ENCODE peak calls at places on chromosomes 11 and 22, in six cellular contexts. J is A549, H is IMR-90, E is psoas muscle, I is dorsolateral prefrontal cortex, U is cardiac muscle cell. Y is an unnamed sample.

GRCh38 chr22:40746428-40747220 is 67.3 kb downstream of the MCHR1 start:
- DNase-seq in J (no peak), H (peak), E (no peak), I (no peak), U (no peak), Y (no peak)

GRCh38 chr11:2298795-2299747 is 2.6 kb downstream of the C11orf21 start:
- DNase-seq in J (peak), H (no peak), E (peak), I (no peak), U (peak), Y (no peak)

GRCh38 chr22:50247748-50248147 is 2.9 kb upstream of the TUBGCP6 start:
- DNase-seq in J (peak), H (peak), E (peak), I (no peak), U (no peak), Y (no peak)

GRCh38 chr11:126410649-126411048 is 55.2 kb downstream of the ST3GAL4 start:
- DNase-seq in J (no peak), H (peak), E (peak), I (no peak), U (no peak), Y (no peak)

GRCh38 chr22:32795214-32795596 is 6.3 kb upstream of the TIMP3 start:
- DNase-seq in J (no peak), H (no peak), E (no peak), I (no peak), U (no peak), Y (no peak)

GRCh38 chr11:107849791-107850190 is 8.8 kb downstream of the SLC35F2 start:
- DNase-seq in J (no peak), H (no peak), E (no peak), I (no peak), U (no peak), Y (no peak)

GRCh38 chr11:113874096-113874919 is 1.1 kb downstream of the USP28 start:
- DNase-seq in J (no peak), H (peak), E (no peak), I (no peak), U (peak), Y (no peak)

GRCh38 chr11:12876988-12877387 is 132.1 kb upstream of the RASSF10 start:
- DNase-seq in J (no peak), H (no peak), E (no peak), I (no peak), U (no peak), Y (no peak)

GRCh38 chr22:31247726-31248125 is 35.6 kb downstream of the LIMK2 start:
- DNase-seq in J (no peak), H (no peak), E (no peak), I (no peak), U (no peak), Y (no peak)

DNA sequence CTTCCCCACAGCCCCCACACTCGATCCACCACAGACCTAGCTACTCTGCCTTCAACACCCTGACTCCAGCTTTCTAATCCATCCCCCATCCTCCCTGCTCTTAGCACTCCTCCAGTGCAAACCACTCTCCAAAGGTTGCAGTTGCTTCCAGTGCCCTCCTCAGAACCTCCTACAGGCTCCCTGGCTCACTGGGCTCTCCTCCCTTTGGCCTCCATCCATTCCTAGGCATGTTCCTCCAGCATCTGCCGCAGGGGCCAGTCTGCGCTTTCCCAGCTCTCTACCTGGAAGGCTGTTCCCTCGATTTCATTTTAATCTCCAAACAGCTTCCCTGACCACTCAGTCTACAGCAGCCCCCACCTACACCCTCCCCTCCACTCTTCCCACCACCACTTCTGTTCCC is 133.8 kb downstream of the SPATA19 start:
- DNase-seq in J (no peak), H (no peak), E (no peak), I (no peak), U (no peak), Y (no peak)
- TF ChIP-seq CTCF in J (no peak), H (no peak), E (no peak), I (no peak), U (no peak), Y (no peak)

GRCh38 chr22:46627806-46628482 is 7.8 kb downstream of the GRAMD4 start:
- DNase-seq in J (no peak), H (no peak), E (peak), I (no peak), U (no peak), Y (no peak)

GRCh38 chr22:46625843-46626349 is 5.7 kb downstream of the GRAMD4 start:
- DNase-seq in J (no peak), H (no peak), E (no peak), I (no peak), U (no peak), Y (no peak)

GRCh38 chr22:46628756-46629155 is 8.6 kb downstream of the GRAMD4 start:
- DNase-seq in J (no peak), H (no peak), E (peak), I (no peak), U (no peak), Y (no peak)

GRCh38 chr22:46626356-46626755 is 6.2 kb downstream of the GRAMD4 start:
- DNase-seq in J (no peak), H (no peak), E (no peak), I (no peak), U (no peak), Y (no peak)

DNA sequence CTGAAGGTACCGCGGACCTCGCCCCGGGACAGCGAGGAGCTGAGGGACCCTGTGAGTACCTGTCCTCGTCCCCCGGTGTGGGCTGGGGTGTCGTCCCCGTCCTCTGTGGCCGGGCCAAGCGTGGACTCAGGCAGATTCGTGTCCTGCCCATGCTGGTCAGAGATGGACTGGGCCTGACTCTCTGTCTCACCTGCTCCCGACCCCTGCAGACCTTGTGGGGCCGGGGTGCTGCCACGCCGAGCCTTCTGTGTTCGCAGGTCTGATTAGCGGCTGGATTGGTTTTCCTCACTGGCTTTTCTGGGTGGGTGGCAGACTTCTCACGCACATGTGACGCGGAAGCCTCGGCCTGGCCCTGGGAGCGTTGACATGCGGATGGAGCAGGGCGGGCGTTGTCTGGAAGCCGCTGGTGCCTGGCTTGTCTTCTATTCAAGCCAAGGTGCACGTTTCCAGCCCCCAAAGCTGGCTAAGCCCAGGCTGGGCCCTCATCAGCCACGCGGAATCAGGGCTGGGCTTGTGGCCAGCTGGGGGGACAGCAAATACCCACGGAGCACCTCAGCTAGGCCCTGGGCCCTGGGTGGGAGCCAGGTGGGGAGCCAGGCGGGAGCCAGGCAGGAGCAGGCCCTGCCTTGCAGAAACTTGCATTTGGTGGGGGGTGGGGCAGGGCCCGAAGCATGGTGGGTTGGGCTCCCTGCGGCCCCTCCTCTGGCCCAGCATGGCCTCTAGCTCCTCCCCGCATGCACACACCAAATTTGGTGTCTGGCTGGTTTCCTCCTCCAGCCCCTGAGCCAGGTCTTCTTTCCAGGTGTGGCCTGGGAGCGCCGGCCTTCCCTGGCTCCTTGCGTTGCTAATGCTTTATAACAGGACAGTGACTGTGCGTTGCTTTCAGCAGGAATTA is 7.0 kb downstream of the GRAMD4 start:
- DNase-seq in J (no peak), H (no peak), E (no peak), I (no peak), U (no peak), Y (no peak)
- H3K27ac ChIP-seq in J (no peak), H (no peak), E (no peak), I (no peak), U (no peak), Y (no peak)

DNA sequence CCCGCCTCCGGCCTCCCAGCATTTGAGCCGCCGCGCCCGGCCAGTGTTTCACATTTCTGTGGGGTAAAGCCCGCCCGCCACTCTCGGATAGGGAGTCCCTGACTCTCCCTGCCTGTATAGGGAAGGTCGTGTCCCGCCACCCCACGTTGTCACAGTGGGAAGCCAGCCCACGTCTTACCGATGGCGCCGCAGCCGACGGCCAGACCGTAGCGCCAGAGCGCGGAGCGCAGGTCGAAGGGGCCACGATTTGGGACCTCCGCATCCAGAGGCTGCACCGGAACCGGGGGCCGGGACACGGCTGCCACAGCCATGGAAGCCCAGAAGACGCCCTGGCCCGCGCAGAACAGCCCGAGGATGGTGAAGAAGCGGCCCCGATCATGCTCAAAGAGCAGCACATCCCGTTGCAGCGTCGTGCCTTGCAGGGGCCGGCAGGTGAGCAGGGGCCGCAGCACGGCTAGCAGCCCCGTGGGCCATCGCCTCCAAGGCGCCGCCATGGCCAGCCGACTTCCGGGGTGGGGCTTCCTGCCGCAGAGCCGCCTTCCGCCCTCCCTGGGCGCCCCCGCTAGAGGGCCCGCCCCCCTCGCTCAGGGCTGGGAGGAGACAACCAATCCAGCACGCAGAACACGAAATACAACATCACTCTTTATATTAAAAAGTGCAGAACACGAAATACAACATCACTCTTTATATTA is at the start of gene TMEM223:
- DNase-seq in J (peak), H (peak), E (peak), I (peak), U (peak), Y (peak)
- TF ChIP-seq CTCF in J (no peak), H (peak), E (no peak), I (peak), U (no peak), Y (no peak)

GRCh38 chr11:60916669-60917206 is 2.8 kb downstream of the TMEM109 start:
- DNase-seq in J (no peak), H (no peak), E (no peak), I (no peak), U (no peak), Y (no peak)

GRCh38 chr11:60914620-60915249 is 777 bp downstream of the TMEM109 start:
- DNase-seq in J (no peak), H (peak), E (peak), I (no peak), U (peak), Y (peak)

GRCh38 chr11:60913793-60914619 is at the start of gene TMEM109:
- DNase-seq in J (peak), H (peak), E (peak), I (peak), U (peak), Y (peak)

GRCh38 chr11:60917267-60917666 is 3.3 kb downstream of the TMEM109 start:
- DNase-seq in J (no peak), H (no peak), E (no peak), I (no peak), U (no peak), Y (no peak)

GRCh38 chr11:60915250-60915914 is 1.4 kb downstream of the TMEM109 start:
- DNase-seq in J (peak), H (peak), E (peak), I (no peak), U (peak), Y (peak)
- H3K27ac ChIP-seq in J (peak), H (peak), E (peak), I (peak), U (no peak), Y (no peak)

GRCh38 chr11:86363424-86363823 is 11.3 kb upstream of the CCDC81 start:
- DNase-seq in J (no peak), H (no peak), E (no peak), I (no peak), U (no peak), Y (no peak)

GRCh38 chr11:86358720-86359119 is 16.0 kb upstream of the CCDC81 start:
- DNase-seq in J (no peak), H (no peak), E (no peak), I (no peak), U (no peak), Y (no peak)

GRCh38 chr11:86355256-86355655 is 19.4 kb upstream of the CCDC81 start:
- DNase-seq in J (no peak), H (no peak), E (no peak), I (no peak), U (no peak), Y (no peak)

GRCh38 chr11:86365566-86365965 is 9.1 kb upstream of the CCDC81 start:
- DNase-seq in J (no peak), H (peak), E (no peak), I (no peak), U (no peak), Y (no peak)

DNA sequence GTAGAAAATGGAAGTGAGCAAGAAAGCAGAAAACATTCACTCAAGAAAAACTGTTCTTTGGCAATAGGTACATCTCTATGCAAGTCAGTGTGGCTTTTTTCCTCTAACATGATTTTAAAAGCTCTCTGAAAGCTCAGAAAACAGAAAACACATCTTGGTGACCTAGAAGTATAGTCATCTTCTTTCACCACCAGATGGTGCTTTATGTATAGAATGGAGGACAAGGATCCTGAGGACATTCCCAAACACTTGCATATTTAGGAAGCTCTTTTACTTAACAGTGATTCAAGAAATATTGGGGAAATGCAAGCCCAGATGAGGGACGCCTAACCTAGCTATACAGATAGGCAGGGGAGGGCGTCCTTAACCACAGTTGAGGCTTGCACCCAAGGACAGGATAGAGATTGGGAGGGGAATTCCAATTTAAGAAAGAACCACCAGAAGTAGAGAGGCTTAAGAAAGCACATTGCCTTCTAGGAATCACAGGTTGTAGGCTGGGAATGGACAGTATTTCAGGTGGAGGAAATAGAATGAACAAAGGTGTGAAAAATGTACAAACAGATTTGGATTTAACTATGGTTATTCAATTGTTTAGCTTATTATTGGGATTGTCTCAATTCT is 13.8 kb upstream of the CCDC81 start:
- DNase-seq in J (peak), H (peak), E (no peak), I (no peak), U (peak), Y (no peak)
- TF ChIP-seq CTCF in J (peak), H (peak), E (no peak), I (peak), U (peak), Y (no peak)

GRCh38 chr22:35587896-35588295 is 29.2 kb downstream of the MB start:
- DNase-seq in J (no peak), H (no peak), E (no peak), I (no peak), U (no peak), Y (no peak)
- H3K27ac ChIP-seq in J (peak), H (no peak), E (peak), I (no peak), U (peak), Y (no peak)